ENCODE peak calls at places on chromosome 16, in nine cellular contexts. N is fibroblast of villous mesenchyme, C is WTC11, L is dorsolateral prefrontal cortex, Q is SK-N-SH, K is AG04449, B is astrocyte of the spinal cord, Y is stomach, X is fibroblast of mammary gland. G is an unnamed sample.

GRCh38 chr16:29315916-29316517 is 90.5 kb downstream of the NPIPB11 start:
- DNase-seq in N (no peak), Q (peak), Y (no peak), X (no peak), L (no peak), B (no peak), C (no peak), K (no peak), G (no peak)

GRCh38 chr16:58500329-58501241 is 642 bp downstream of the NDRG4 start:
- DNase-seq in L (no peak), K (no peak), Q (peak), Y (no peak), X (no peak), N (no peak), C (peak), B (no peak), G (no peak)

GRCh38 chr16:84481051-84481735 is 23.3 kb downstream of the MEAK7 start:
- DNase-seq in N (no peak), X (no peak), K (no peak), C (peak), Y (peak), L (no peak), B (no peak), Q (no peak), G (no peak)

GRCh38 chr16:67015317-67015731 is 13.6 kb upstream of the CBFB start:
- DNase-seq in C (no peak), B (no peak), Q (no peak), L (no peak), N (no peak), X (no peak), K (no peak), Y (no peak), G (no peak)

GRCh38 chr16:57019746-57020145 is 30.4 kb downstream of the NLRC5 start:
- DNase-seq in N (no peak), Q (no peak), K (no peak), X (peak), L (no peak), Y (no peak), B (no peak), C (no peak), G (no peak)

GRCh38 chr16:79217375-79218011 is 383.0 kb downstream of the MAF start:
- DNase-seq in K (no peak), Y (no peak), B (no peak), X (no peak), N (no peak), C (no peak), Q (no peak), L (no peak), G (no peak)

GRCh38 chr16:48676836-48677235 is 66.9 kb upstream of the N4BP1 start:
- DNase-seq in C (no peak), Q (no peak), L (no peak), Y (no peak), B (no peak), X (peak), N (peak), K (no peak), G (no peak)

GRCh38 chr16:49890876-49891275 is 35.0 kb upstream of the ZNF423 start:
- DNase-seq in C (peak), X (peak), B (no peak), Q (no peak), L (no peak), K (no peak), Y (no peak), N (no peak), G (peak)

GRCh38 chr16:69563605-69564580 is 1.9 kb upstream of the NFAT5 start:
- DNase-seq in X (peak), C (no peak), N (peak), B (peak), K (no peak), L (no peak), Q (no peak), Y (no peak), G (peak)

GRCh38 chr16:56912746-56913703 is 18.9 kb upstream of the HERPUD1 start:
- DNase-seq in Y (no peak), Q (no peak), X (peak), C (no peak), K (no peak), L (no peak), N (peak), B (no peak), G (no peak)

GRCh38 chr16:30065943-30066881 is 652 bp downstream of the ALDOA start:
- DNase-seq in Y (no peak), X (peak), C (peak), L (no peak), K (no peak), N (peak), Q (peak), B (no peak), G (peak)

GRCh38 chr16:62254847-62255246 is 218.6 kb upstream of the CDH8 start:
- DNase-seq in X (no peak), Q (peak), C (no peak), B (no peak), L (no peak), Y (no peak), K (no peak), N (no peak), G (no peak)

GRCh38 chr16:16857603-16858283 is 478.8 kb downstream of the NPIPA7 start:
- DNase-seq in B (no peak), N (no peak), Q (no peak), L (no peak), K (no peak), Y (no peak), X (no peak), C (no peak), G (no peak)

GRCh38 chr16:1771072-1771863 is at the start of gene NME3:
- DNase-seq in C (peak), Q (peak), K (no peak), L (peak), Y (peak), N (peak), B (peak), X (peak), G (peak)

GRCh38 chr16:49194499-49195260 is 87.0 kb downstream of the CBLN1 start:
- DNase-seq in Q (no peak), Y (no peak), N (no peak), K (no peak), X (no peak), B (no peak), L (no peak), C (no peak), G (no peak)

GRCh38 chr16:68116256-68116853 is 31.2 kb downstream of the NFATC3 start:
- DNase-seq in Q (no peak), X (peak), Y (no peak), C (no peak), L (no peak), B (peak), K (no peak), N (peak), G (no peak)

GRCh38 chr16:15639061-15639568 is 3.8 kb downstream of the MARF1 start:
- DNase-seq in Q (no peak), B (no peak), Y (no peak), X (no peak), C (no peak), L (no peak), K (no peak), N (no peak), G (peak)

GRCh38 chr16:85564277-85565051 is 48.7 kb upstream of the GSE1 start:
- DNase-seq in L (no peak), X (no peak), C (no peak), Q (no peak), K (no peak), Y (no peak), N (no peak), B (no peak), G (no peak)

GRCh38 chr16:71853413-71853812 is 7.6 kb downstream of the ATXN1L start:
- DNase-seq in X (no peak), Q (no peak), L (no peak), Y (no peak), B (no peak), K (no peak), C (no peak), N (no peak), G (no peak)

GRCh38 chr16:21646091-21646490 is 6.3 kb downstream of the IGSF6 start:
- DNase-seq in Q (no peak), B (no peak), N (peak), L (no peak), X (peak), C (no peak), K (no peak), Y (no peak), G (no peak)

GRCh38 chr16:21264226-21265036 is 13.7 kb downstream of the CRYM start:
- DNase-seq in Y (no peak), L (no peak), K (no peak), B (peak), X (peak), Q (no peak), N (no peak), C (no peak), G (no peak)

GRCh38 chr16:13896543-13897182 is 23.3 kb upstream of the ERCC4 start:
- DNase-seq in N (no peak), B (no peak), Y (no peak), X (peak), K (no peak), Q (no peak), L (no peak), C (no peak), G (no peak)

GRCh38 chr16:11405331-11406176 is 60.3 kb downstream of the RMI2 start:
- DNase-seq in C (peak), B (no peak), L (no peak), Y (peak), X (peak), N (peak), Q (peak), K (no peak), G (peak)

GRCh38 chr16:71288570-71288889 is 672 bp downstream of the CMTR2 start:
- DNase-seq in B (no peak), N (no peak), L (no peak), K (no peak), C (no peak), X (peak), Y (no peak), Q (no peak), G (no peak)

GRCh38 chr16:21218135-21218534 is 6.8 kb upstream of the ZP2 start:
- DNase-seq in X (no peak), N (peak), K (no peak), Y (no peak), C (no peak), Q (no peak), L (no peak), B (no peak), G (no peak)

GRCh38 chr16:50547944-50548658 is at the start of gene NKD1:
- DNase-seq in N (peak), Y (peak), C (peak), Q (peak), B (peak), L (peak), K (no peak), X (peak), G (peak)

GRCh38 chr16:83675136-83675535 is 132.6 kb upstream of the HSBP1 start:
- DNase-seq in K (no peak), Y (no peak), B (no peak), X (no peak), Q (no peak), C (no peak), N (no peak), L (no peak), G (no peak)

GRCh38 chr16:22628994-22629393 is 118.3 kb downstream of the NPIPB5 start:
- DNase-seq in L (no peak), Q (no peak), C (no peak), K (no peak), N (no peak), X (no peak), B (no peak), Y (no peak), G (no peak)

GRCh38 chr16:57133911-57134310 is 41.5 kb downstream of the CPNE2 start:
- DNase-seq in Q (no peak), L (no peak), X (no peak), K (no peak), B (no peak), Y (no peak), N (no peak), C (no peak), G (no peak)

GRCh38 chr16:57485091-57485915 is 990 bp downstream of the DOK4 start:
- DNase-seq in Q (no peak), C (no peak), L (no peak), B (no peak), K (no peak), Y (peak), N (no peak), X (no peak), G (no peak)

GRCh38 chr16:78045865-78046581 is 23.7 kb downstream of the CLEC3A start:
- DNase-seq in L (no peak), N (peak), K (no peak), X (peak), C (peak), Y (peak), Q (peak), B (peak), G (no peak)

DNA sequence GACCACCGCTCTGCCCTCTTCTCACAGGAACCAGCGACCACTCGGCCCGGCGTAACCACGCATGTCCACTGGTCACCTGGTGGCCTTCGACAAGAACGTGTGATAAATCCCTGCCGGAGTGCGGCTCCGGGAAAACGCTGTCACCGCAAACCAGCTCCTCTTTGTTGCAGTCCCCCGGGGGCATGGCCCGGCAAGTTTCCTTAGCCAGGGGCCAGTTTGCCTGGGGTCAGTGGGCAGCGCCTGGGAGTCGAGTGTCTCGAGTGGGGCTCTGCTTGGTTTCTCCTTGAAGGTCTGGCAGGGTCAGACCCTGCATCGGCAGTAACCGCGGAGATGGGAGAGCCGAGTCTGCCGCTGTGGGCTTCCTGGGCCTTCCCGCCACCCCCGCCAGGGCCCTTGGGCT is 52.5 kb downstream of the JPH3 start:
- DNase-seq in X (no peak), Q (no peak), K (no peak), L (no peak), Y (no peak), C (no peak), B (no peak), N (no peak), G (no peak)
- TF ChIP-seq CTCF in X (no peak), Q (no peak), K (no peak), L (no peak), Y (no peak), C (no peak), B (no peak), N (no peak), G (no peak)

GRCh38 chr16:27867122-27868110 is 196.1 kb downstream of the GSG1L start:
- DNase-seq in B (peak), C (peak), X (peak), K (no peak), Q (peak), L (peak), N (peak), Y (peak), G (peak)
- TF ChIP-seq CTCF in B (peak), C (peak), X (peak), K (peak), Q (peak), L (peak), N (peak), Y (peak), G (peak)

DNA sequence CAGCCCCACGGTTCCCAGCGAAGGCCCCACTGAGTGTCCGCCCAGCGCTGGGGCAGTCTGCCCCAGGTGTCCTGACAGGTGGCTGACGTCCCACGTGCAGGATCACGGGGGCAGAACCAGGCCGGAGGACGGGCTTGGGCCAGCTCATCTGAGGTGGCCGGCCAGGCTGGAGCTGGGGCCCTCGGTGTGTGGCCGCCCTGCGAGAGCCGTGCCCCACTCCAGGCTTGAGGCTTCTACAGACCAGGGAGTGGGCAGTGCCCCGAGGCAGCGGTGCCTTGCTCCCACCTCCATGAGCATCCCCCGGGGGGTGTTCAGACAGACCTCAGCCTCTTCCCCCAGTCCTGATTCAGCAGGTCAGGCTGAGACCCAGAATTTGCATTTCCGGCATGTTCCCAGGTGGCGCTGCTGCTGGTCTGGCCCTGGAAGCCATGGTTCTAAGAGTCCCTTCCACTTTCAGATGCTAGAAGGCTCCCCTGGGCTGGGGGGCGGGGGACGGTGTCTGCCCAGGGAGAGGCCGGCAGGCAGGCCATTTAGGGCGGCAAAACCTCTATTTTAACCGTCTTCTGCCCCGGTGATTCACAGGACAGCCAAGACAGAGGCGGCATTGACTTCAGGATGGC is 35.4 kb upstream of the PABPN1L start:
- DNase-seq in L (no peak), K (no peak), C (peak), B (no peak), N (no peak), Q (no peak), X (no peak), Y (no peak), G (no peak)
- TF ChIP-seq CTCF in L (no peak), K (no peak), C (no peak), B (no peak), N (no peak), Q (no peak), X (no peak), Y (no peak), G (no peak)

DNA sequence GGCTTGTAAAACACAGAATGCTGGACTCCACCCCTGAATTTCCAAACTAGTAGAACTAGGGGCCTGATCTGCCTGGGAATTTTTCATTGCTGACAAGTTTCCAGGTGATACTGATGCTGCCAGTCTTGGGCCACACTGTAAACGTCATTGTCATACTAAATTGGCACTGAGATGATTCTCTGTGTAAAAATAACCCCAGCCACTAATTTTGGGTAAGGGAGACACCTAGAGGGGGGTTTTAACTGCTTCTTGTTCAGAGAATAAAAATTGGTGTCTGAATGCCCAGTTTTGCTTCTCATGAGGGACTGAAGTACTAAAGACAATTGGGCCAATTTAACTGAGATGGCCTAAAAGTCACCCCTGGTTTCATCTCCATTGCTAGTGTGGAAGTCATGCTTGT is 5.0 kb upstream of the CDH13 start:
- DNase-seq in B (no peak), C (no peak), L (no peak), K (no peak), X (no peak), Q (no peak), N (no peak), Y (no peak), G (no peak)
- TF ChIP-seq CTCF in B (peak), C (no peak), L (no peak), K (peak), X (peak), Q (peak), N (peak), Y (no peak), G (no peak)

GRCh38 chr16:8869212-8869987 is 594 bp upstream of the CARHSP1 start:
- DNase-seq in X (no peak), Y (no peak), C (peak), Q (peak), B (no peak), L (no peak), K (no peak), N (no peak), G (no peak)
- TF ChIP-seq CTCF in X (no peak), Y (no peak), C (no peak), Q (peak), B (no peak), L (no peak), K (no peak), N (no peak), G (no peak)

DNA sequence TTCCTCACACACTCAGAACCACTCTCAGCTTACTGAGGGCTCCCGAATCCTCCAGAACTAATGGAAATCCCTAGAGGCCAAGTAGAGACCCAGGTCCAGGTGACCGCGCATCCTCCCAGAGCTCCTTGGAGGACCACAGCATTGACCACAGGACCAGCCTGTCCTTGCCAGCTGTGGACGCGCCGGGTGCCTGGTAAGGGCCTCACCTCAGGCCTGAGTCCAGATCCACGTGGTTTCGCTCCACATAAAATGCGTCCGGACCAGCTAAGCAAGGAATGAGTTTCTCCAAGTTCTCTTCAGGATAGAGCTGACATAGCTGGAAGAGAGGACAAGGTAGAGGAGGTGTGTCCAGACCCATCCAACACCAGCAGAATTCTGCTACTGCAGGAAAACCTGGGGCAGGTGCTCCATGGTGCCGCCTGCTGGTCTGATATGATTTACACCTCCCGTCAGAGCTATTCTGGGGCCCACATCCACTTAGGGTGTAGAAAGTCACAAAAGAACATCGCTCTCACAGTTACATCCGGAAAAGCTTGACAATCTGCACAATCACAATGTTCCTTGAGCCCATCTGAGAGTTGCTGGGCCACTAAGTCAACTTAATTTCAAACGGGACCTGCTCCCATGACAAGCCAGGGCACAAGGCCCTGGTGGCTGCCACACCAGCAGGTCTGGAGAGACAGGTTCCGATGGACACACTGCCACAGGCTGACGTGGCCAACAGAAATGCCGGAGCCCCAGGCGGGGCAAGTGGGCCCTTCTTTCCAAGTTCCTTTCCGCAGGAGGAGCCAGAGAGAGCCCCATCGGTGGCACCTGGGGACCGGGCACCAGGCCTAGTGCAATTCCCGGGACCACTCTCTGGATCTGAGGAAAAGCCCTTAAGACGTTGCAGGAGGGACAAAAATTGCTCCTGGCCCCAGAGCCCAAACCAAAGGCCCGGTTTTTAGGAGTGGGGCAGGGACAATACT is 28.5 kb downstream of the MAP1LC3B start:
- DNase-seq in K (no peak), N (no peak), Q (no peak), C (peak), Y (no peak), X (no peak), B (no peak), L (no peak), G (no peak)
- TF ChIP-seq CTCF in K (no peak), N (no peak), Q (no peak), C (peak), Y (no peak), X (no peak), B (no peak), L (no peak), G (no peak)

GRCh38 chr16:2968368-2968737 is 795 bp upstream of the PAQR4 start:
- DNase-seq in Q (no peak), C (no peak), Y (no peak), L (no peak), B (no peak), K (no peak), X (no peak), N (no peak), G (no peak)

GRCh38 chr16:2967721-2968161 is 1.4 kb upstream of the PAQR4 start:
- DNase-seq in L (no peak), X (no peak), C (no peak), N (no peak), B (no peak), Q (no peak), K (no peak), Y (no peak), G (no peak)

GRCh38 chr16:2967211-2967631 is 1.9 kb upstream of the PAQR4 start:
- DNase-seq in C (no peak), Y (no peak), N (no peak), Q (no peak), K (no peak), L (no peak), X (no peak), B (no peak), G (no peak)

GRCh38 chr16:2966043-2966802 is 2.1 kb downstream of the KREMEN2 start:
- DNase-seq in K (no peak), B (no peak), N (no peak), C (peak), L (no peak), Y (no peak), X (no peak), Q (no peak), G (no peak)

GRCh38 chr16:2966803-2967184 is 2.4 kb upstream of the PAQR4 start:
- DNase-seq in Q (no peak), Y (peak), K (no peak), X (no peak), N (no peak), B (no peak), L (no peak), C (peak), G (no peak)
- TF ChIP-seq CTCF in Q (no peak), Y (peak), K (no peak), X (no peak), N (no peak), B (no peak), L (no peak), C (no peak), G (no peak)